ENCODE peak calls at places on chromosomes 11 and 22, in eight cellular contexts. K is cardiac muscle cell, X is mucosa of descending colon, T is breast epithelium, O is AG09319, L is bronchial epithelial cell, Y is heart left ventricle, F is mesothelial cell of epicardium. M is an unnamed sample.

GRCh38 chr11:71339178-71339881 is 87.0 kb upstream of the SHANK2 start:
- DNase-seq in K (no peak), X (no peak), T (peak), O (no peak), L (peak), Y (no peak), F (no peak), M (no peak)

GRCh38 chr11:121936781-121937447 is 179.1 kb downstream of the BLID start:
- DNase-seq in K (no peak), X (no peak), T (no peak), O (no peak), L (peak), Y (no peak), F (no peak), M (no peak)

GRCh38 chr11:78560826-78561484 is 13.7 kb downstream of the NARS2 start:
- DNase-seq in K (no peak), X (no peak), T (no peak), O (no peak), L (peak), Y (no peak), F (no peak), M (no peak)

GRCh38 chr22:24232124-24232523 is 12.8 kb downstream of the GGT5 start:
- DNase-seq in K (no peak), X (no peak), T (no peak), O (no peak), L (no peak), Y (no peak), F (no peak), M (no peak)

GRCh38 chr11:129973068-129973467 is 29.6 kb downstream of the PRDM10 start:
- DNase-seq in K (no peak), X (no peak), T (no peak), O (no peak), L (no peak), Y (no peak), F (no peak), M (no peak)

GRCh38 chr22:31346733-31347250 is 646 bp upstream of the PATZ1 start:
- DNase-seq in K (peak), X (peak), T (no peak), O (no peak), L (no peak), Y (peak), F (no peak), M (no peak)

GRCh38 chr11:96013459-96014213 is 89.7 kb upstream of the MTMR2 start:
- DNase-seq in K (no peak), X (no peak), T (no peak), O (no peak), L (no peak), Y (no peak), F (no peak), M (no peak)

GRCh38 chr22:39928556-39929401 is 27.9 kb downstream of the GRAP2 start:
- DNase-seq in K (no peak), X (no peak), T (no peak), O (no peak), L (peak), Y (no peak), F (no peak), M (no peak)

GRCh38 chr11:34345991-34346480 is 11.8 kb downstream of the ABTB2 start:
- DNase-seq in K (peak), X (no peak), T (no peak), O (no peak), L (no peak), Y (peak), F (no peak), M (no peak)

GRCh38 chr22:33542722-33543121 is 377.6 kb downstream of the LARGE1 start:
- DNase-seq in K (no peak), X (no peak), T (no peak), O (no peak), L (no peak), Y (no peak), F (no peak), M (no peak)

GRCh38 chr22:40720538-40721256 is 41.4 kb downstream of the MCHR1 start:
- DNase-seq in K (no peak), X (no peak), T (no peak), O (no peak), L (no peak), Y (no peak), F (no peak), M (no peak)

GRCh38 chr11:92765965-92766371 is 203.5 kb upstream of the MTNR1B start:
- DNase-seq in K (no peak), X (no peak), T (no peak), O (no peak), L (no peak), Y (peak), F (no peak), M (no peak)

GRCh38 chr22:41542224-41542623 is 2.0 kb downstream of the POLR3H start:
- DNase-seq in K (no peak), X (no peak), T (no peak), O (no peak), L (no peak), Y (no peak), F (no peak), M (no peak)

GRCh38 chr11:90911192-90911591 is 688.3 kb upstream of the CHORDC1 start:
- DNase-seq in K (no peak), X (no peak), T (no peak), O (no peak), L (no peak), Y (no peak), F (no peak), M (no peak)

GRCh38 chr11:90913131-90913668 is 690.4 kb upstream of the CHORDC1 start:
- DNase-seq in K (no peak), X (no peak), T (no peak), O (no peak), L (no peak), Y (no peak), F (no peak), M (no peak)

GRCh38 chr11:90912631-90913030 is 689.8 kb upstream of the CHORDC1 start:
- DNase-seq in K (no peak), X (no peak), T (no peak), O (no peak), L (no peak), Y (no peak), F (no peak), M (no peak)

DNA sequence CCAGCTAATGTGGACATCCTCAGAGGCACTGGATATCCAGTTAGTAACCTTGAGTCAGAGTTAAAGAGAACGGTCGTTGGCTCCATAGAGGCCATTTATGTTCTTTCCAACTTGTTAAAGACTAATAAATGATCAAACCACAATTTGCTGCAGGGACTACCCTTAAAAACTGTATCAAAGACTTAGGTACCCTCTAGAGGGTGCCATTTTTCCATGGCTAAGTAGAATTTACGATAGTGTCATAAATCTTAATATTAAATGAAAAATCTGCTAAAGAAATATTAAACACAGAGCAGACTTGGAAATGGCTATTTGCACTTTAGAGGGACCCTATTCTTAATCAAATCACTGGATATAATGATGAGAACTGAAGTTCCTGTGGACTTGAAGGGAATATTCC is 685.2 kb upstream of the CHORDC1 start:
- DNase-seq in K (no peak), X (no peak), T (no peak), O (no peak), L (peak), Y (no peak), F (no peak), M (no peak)
- TF ChIP-seq CTCF in K (no peak), X (no peak), T (no peak), O (no peak), L (no peak), Y (peak), F (no peak), M (no peak)

GRCh38 chr11:67261635-67261941 is 4.7 kb upstream of the GRK2 start:
- DNase-seq in K (no peak), X (no peak), T (no peak), O (no peak), L (no peak), Y (no peak), F (no peak), M (no peak)
- TF ChIP-seq CTCF in K (peak), X (no peak), T (no peak), O (peak), L (peak), Y (no peak), F (no peak), M (no peak)

GRCh38 chr11:1827931-1828330 is 6.9 kb upstream of the SYT8 start:
- DNase-seq in K (no peak), X (peak), T (no peak), O (no peak), L (no peak), Y (no peak), F (no peak), M (no peak)

GRCh38 chr11:1828542-1828941 is 6.2 kb upstream of the SYT8 start:
- DNase-seq in K (no peak), X (peak), T (no peak), O (no peak), L (no peak), Y (no peak), F (no peak), M (no peak)

GRCh38 chr11:1826552-1827094 is 8.2 kb upstream of the SYT8 start:
- DNase-seq in K (no peak), X (peak), T (peak), O (no peak), L (peak), Y (no peak), F (no peak), M (no peak)

GRCh38 chr11:1825785-1826451 is 8.9 kb upstream of the SYT8 start:
- DNase-seq in K (no peak), X (no peak), T (no peak), O (no peak), L (no peak), Y (no peak), F (no peak), M (no peak)

DNA sequence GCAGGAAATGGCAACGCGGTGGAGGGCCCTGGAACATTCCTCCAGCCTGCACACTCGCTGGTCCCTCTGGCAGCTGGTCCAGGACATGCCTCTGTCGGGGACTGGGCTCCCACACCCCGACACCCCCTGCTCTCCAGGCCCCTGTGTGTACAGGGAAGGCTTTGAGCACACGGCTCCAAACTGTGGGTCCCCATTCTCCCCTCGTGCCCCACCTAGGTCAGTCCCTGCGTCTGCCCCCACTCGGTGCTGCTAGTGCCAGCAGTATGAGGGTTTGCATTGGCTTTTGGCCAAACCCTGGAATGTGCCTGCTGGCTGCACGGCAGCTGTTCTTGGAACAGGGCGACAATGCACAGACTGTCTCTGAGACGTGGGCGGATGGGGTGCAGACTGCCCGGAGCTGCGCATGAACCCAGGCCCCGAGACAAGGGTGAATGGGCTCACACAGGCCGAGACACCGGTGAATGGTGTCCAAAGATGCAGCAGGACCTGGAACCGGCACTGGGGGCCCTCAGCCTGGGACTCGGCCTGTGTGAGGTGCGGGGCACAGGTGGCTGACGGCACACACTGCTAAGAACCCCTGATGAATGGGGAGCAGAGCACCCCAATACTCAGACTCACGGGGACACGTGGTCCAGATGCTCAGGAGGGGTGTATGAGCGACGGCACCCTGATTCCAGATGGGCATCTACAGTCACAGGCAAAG is 7.5 kb upstream of the SYT8 start:
- DNase-seq in K (no peak), X (peak), T (peak), O (no peak), L (peak), Y (peak), F (no peak), M (no peak)
- TF ChIP-seq CTCF in K (no peak), X (no peak), T (no peak), O (no peak), L (no peak), Y (no peak), F (no peak), M (no peak)

DNA sequence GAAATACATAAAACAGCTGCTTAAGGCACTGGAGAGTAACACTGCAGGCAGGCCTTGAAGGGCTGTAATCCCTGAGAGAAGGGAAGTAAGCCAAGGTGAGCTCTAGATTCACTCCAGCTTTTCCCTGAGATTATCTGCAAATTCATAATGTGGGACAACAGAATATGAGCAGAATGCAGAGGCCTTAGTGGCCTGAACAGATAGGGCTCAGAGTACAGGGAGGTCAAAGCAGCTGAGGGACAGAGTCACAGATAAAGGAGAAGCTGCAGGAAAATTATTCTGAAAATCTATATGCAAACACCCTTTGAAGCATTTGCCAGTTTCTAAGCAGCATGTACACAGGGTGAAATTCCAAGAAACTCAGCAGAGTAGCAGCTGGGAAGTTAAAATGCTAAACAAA is 48.0 kb upstream of the CWF19L2 start:
- DNase-seq in K (no peak), X (no peak), T (no peak), O (no peak), L (no peak), Y (no peak), F (no peak), M (no peak)
- TF ChIP-seq CTCF in K (no peak), X (no peak), T (no peak), O (no peak), L (no peak), Y (no peak), F (no peak), M (no peak)

GRCh38 chr11:13209379-13209778 is 68.2 kb upstream of the BMAL1 start:
- DNase-seq in K (no peak), X (no peak), T (no peak), O (no peak), L (no peak), Y (no peak), F (no peak), M (no peak)

GRCh38 chr11:13206086-13206640 is 71.4 kb upstream of the BMAL1 start:
- DNase-seq in K (no peak), X (no peak), T (no peak), O (no peak), L (no peak), Y (no peak), F (no peak), M (no peak)

GRCh38 chr11:13207270-13207664 is 70.3 kb upstream of the BMAL1 start:
- DNase-seq in K (no peak), X (no peak), T (no peak), O (no peak), L (peak), Y (no peak), F (no peak), M (no peak)

GRCh38 chr11:13208921-13209320 is 68.7 kb upstream of the BMAL1 start:
- DNase-seq in K (no peak), X (no peak), T (no peak), O (no peak), L (no peak), Y (no peak), F (no peak), M (no peak)

GRCh38 chr11:13207665-13208594 is 69.7 kb upstream of the BMAL1 start:
- DNase-seq in K (peak), X (peak), T (no peak), O (no peak), L (peak), Y (peak), F (no peak), M (no peak)
- TF ChIP-seq CTCF in K (no peak), X (no peak), T (no peak), O (no peak), L (no peak), Y (no peak), F (no peak), M (no peak)

DNA sequence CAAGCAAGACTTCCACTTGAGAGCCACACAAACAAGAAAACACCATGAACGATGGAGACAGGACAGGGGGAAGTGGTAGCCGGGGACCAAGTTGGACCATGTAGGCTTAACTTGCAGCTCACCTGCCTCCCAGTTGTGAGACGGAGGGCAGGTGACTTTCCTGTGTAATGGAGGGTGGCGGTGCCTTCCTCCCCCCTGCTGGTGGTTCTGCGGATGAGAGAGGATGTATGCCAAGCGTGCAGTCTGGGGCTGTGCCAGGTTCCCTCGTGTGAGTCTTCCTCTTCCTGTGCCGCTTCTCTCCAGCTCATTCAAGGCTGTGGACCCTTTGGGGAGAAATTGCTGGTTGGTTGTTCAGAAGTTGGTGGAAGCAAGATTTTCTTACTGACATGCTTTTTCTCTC is 35.1 kb downstream of the MPPED1 start:
- DNase-seq in K (no peak), X (no peak), T (no peak), O (no peak), L (peak), Y (no peak), F (no peak), M (no peak)
- TF ChIP-seq CTCF in K (no peak), X (no peak), T (no peak), O (no peak), L (no peak), Y (no peak), F (no peak), M (no peak)

GRCh38 chr11:70185348-70186055 is 17.6 kb upstream of the FADD start:
- DNase-seq in K (no peak), X (no peak), T (no peak), O (no peak), L (no peak), Y (no peak), F (no peak), M (no peak)
- TF ChIP-seq CTCF in K (no peak), X (no peak), T (no peak), O (no peak), L (no peak), Y (no peak), F (no peak), M (no peak)

GRCh38 chr11:59668188-59668949 is 468 bp downstream of the PATL1 start:
- DNase-seq in K (peak), X (no peak), T (peak), O (peak), L (peak), Y (no peak), F (no peak), M (peak)

GRCh38 chr11:59667812-59668187 is 1.0 kb downstream of the PATL1 start:
- DNase-seq in K (no peak), X (no peak), T (no peak), O (no peak), L (no peak), Y (no peak), F (no peak), M (no peak)

GRCh38 chr11:59666969-59667368 is 1.9 kb downstream of the PATL1 start:
- DNase-seq in K (no peak), X (no peak), T (no peak), O (peak), L (no peak), Y (no peak), F (no peak), M (no peak)

GRCh38 chr11:59668950-59669610 is at the start of gene PATL1:
- DNase-seq in K (peak), X (peak), T (peak), O (peak), L (peak), Y (peak), F (peak), M (peak)

GRCh38 chr11:59669611-59670009 is 773 bp upstream of the PATL1 start:
- DNase-seq in K (no peak), X (peak), T (peak), O (peak), L (peak), Y (peak), F (no peak), M (no peak)
- TF ChIP-seq CTCF in K (no peak), X (no peak), T (no peak), O (no peak), L (peak), Y (no peak), F (no peak), M (no peak)

GRCh38 chr22:20990184-20991180 is 8.4 kb downstream of the LZTR1 start:
- DNase-seq in K (no peak), X (no peak), T (no peak), O (no peak), L (no peak), Y (no peak), F (no peak), M (no peak)
- TF ChIP-seq CTCF in K (no peak), X (no peak), T (no peak), O (no peak), L (no peak), Y (no peak), F (no peak), M (no peak)

GRCh38 chr22:26822300-26822699 is 164.9 kb downstream of the MIAT start:
- DNase-seq in K (no peak), X (no peak), T (no peak), O (no peak), L (no peak), Y (no peak), F (no peak), M (no peak)
- TF ChIP-seq CTCF in K (no peak), X (no peak), T (no peak), O (no peak), L (no peak), Y (no peak), F (no peak), M (no peak)

M was measured in CD14-positive monocyte.